ENCODE peak calls at places on chromosomes 11 and 22, in seven cellular contexts. One of them, this sample, is unnamed. For H3K4me1, the result is how much of the 10 kb centered on the place peaks cover.

GRCh38 chr11:69234740-69235710 is 58.9 kb upstream of the MYEOV start:
- DNase-seq in CD8-positive, alpha-beta T cell: no peak
- DNase-seq in ovary: no peak
- DNase-seq in NT2/D1: no peak
- DNase-seq in body of pancreas: no peak
- DNase-seq in colonic mucosa: peak
- DNase-seq in A549: no peak
- DNase-seq in this sample: no peak

GRCh38 chr11:17013548-17014320 is 480 bp downstream of the PLEKHA7 start:
- DNase-seq in CD8-positive, alpha-beta T cell: no peak
- DNase-seq in ovary: peak
- DNase-seq in NT2/D1: no peak
- DNase-seq in body of pancreas: peak
- DNase-seq in colonic mucosa: peak
- DNase-seq in A549: no peak
- DNase-seq in this sample: no peak

GRCh38 chr22:37994049-37994448 is 9.7 kb upstream of the SOX10 start:
- DNase-seq in CD8-positive, alpha-beta T cell: peak
- DNase-seq in ovary: no peak
- DNase-seq in NT2/D1: no peak
- DNase-seq in body of pancreas: no peak
- DNase-seq in colonic mucosa: no peak
- DNase-seq in A549: no peak
- DNase-seq in this sample: no peak

GRCh38 chr22:32728291-32728690 is 73.2 kb upstream of the TIMP3 start:
- DNase-seq in CD8-positive, alpha-beta T cell: no peak
- DNase-seq in ovary: no peak
- DNase-seq in NT2/D1: no peak
- DNase-seq in body of pancreas: no peak
- DNase-seq in colonic mucosa: no peak
- DNase-seq in A549: no peak
- DNase-seq in this sample: no peak

GRCh38 chr11:65288706-65289536 is 25.7 kb upstream of the CDC42EP2 start:
- DNase-seq in CD8-positive, alpha-beta T cell: no peak
- DNase-seq in ovary: no peak
- DNase-seq in NT2/D1: no peak
- DNase-seq in body of pancreas: peak
- DNase-seq in colonic mucosa: no peak
- DNase-seq in A549: no peak
- DNase-seq in this sample: no peak

GRCh38 chr22:18110194-18110943 is at the start of gene TUBA8:
- DNase-seq in CD8-positive, alpha-beta T cell: no peak
- DNase-seq in ovary: peak
- DNase-seq in NT2/D1: peak
- DNase-seq in body of pancreas: peak
- DNase-seq in colonic mucosa: no peak
- DNase-seq in A549: no peak
- DNase-seq in this sample: no peak

GRCh38 chr11:119473901-119474681 is 51.1 kb upstream of the THY1 start:
- DNase-seq in CD8-positive, alpha-beta T cell: no peak
- DNase-seq in ovary: no peak
- DNase-seq in NT2/D1: no peak
- DNase-seq in body of pancreas: no peak
- DNase-seq in colonic mucosa: no peak
- DNase-seq in A549: no peak
- DNase-seq in this sample: no peak

GRCh38 chr11:126115820-126116319 is 53.2 kb upstream of the CDON start:
- DNase-seq in CD8-positive, alpha-beta T cell: no peak
- DNase-seq in ovary: no peak
- DNase-seq in NT2/D1: no peak
- DNase-seq in body of pancreas: peak
- DNase-seq in colonic mucosa: peak
- DNase-seq in A549: peak
- DNase-seq in this sample: no peak

GRCh38 chr11:73271936-73272679 is at the start of gene P2RY6:
- DNase-seq in CD8-positive, alpha-beta T cell: no peak
- DNase-seq in ovary: no peak
- DNase-seq in NT2/D1: no peak
- DNase-seq in body of pancreas: no peak
- DNase-seq in colonic mucosa: no peak
- DNase-seq in A549: peak
- DNase-seq in this sample: no peak

GRCh38 chr22:24046024-24046423 is 34.9 kb downstream of the CABIN1 start:
- DNase-seq in CD8-positive, alpha-beta T cell: no peak
- DNase-seq in ovary: no peak
- DNase-seq in NT2/D1: no peak
- DNase-seq in body of pancreas: no peak
- DNase-seq in colonic mucosa: no peak
- DNase-seq in A549: no peak
- DNase-seq in this sample: no peak

GRCh38 chr11:121041072-121041471 is 17.2 kb downstream of the TBCEL start:
- DNase-seq in CD8-positive, alpha-beta T cell: no peak
- DNase-seq in ovary: no peak
- DNase-seq in NT2/D1: no peak
- DNase-seq in body of pancreas: no peak
- DNase-seq in colonic mucosa: no peak
- DNase-seq in A549: no peak
- DNase-seq in this sample: no peak

GRCh38 chr11:86174101-86175046 is 70.2 kb upstream of the EED start:
- DNase-seq in CD8-positive, alpha-beta T cell: no peak
- DNase-seq in ovary: peak
- DNase-seq in NT2/D1: no peak
- DNase-seq in body of pancreas: peak
- DNase-seq in colonic mucosa: no peak
- DNase-seq in A549: peak
- DNase-seq in this sample: no peak
- H3K4me1 ChIP-seq in CD8-positive, alpha-beta T cell: under half
- H3K4me1 ChIP-seq in ovary: under half
- H3K4me1 ChIP-seq in NT2/D1: under half
- H3K4me1 ChIP-seq in body of pancreas: under half
- H3K4me1 ChIP-seq in colonic mucosa: under half
- H3K4me1 ChIP-seq in A549: under half
- H3K4me1 ChIP-seq in this sample: under half

DNA sequence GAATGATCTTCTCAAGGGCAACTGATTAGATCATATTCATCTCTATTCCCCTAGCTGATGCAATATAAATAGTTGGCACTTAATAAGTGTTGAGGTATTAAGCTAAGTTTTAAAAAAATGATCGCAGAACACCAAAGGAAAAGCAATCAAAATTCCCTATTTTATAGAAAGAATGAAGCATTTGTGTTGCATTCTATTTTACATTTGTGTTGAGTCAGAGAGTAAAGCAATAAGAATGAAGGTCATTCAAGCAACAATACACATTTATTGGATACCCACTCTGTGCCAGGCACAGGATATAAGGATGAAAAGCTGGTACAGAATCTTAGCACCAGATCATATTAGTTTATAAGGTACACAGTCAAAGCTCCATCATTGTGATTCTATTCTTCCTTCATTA is 686.4 kb upstream of the CCDC90B start:
- DNase-seq in CD8-positive, alpha-beta T cell: no peak
- DNase-seq in ovary: no peak
- DNase-seq in NT2/D1: no peak
- DNase-seq in body of pancreas: no peak
- DNase-seq in colonic mucosa: no peak
- DNase-seq in A549: no peak
- DNase-seq in this sample: no peak
- H3K4me1 ChIP-seq in CD8-positive, alpha-beta T cell: under half
- H3K4me1 ChIP-seq in ovary: under half
- H3K4me1 ChIP-seq in NT2/D1: under half
- H3K4me1 ChIP-seq in body of pancreas: under half
- H3K4me1 ChIP-seq in colonic mucosa: under half
- H3K4me1 ChIP-seq in A549: under half
- H3K4me1 ChIP-seq in this sample: under half

GRCh38 chr11:75834728-75835127 is 19.7 kb downstream of the UVRAG start:
- DNase-seq in CD8-positive, alpha-beta T cell: no peak
- DNase-seq in ovary: no peak
- DNase-seq in NT2/D1: no peak
- DNase-seq in body of pancreas: no peak
- DNase-seq in colonic mucosa: no peak
- DNase-seq in A549: no peak
- DNase-seq in this sample: no peak
- H3K4me1 ChIP-seq in CD8-positive, alpha-beta T cell: under half
- H3K4me1 ChIP-seq in ovary: under half
- H3K4me1 ChIP-seq in NT2/D1: under half
- H3K4me1 ChIP-seq in body of pancreas: under half
- H3K4me1 ChIP-seq in colonic mucosa: under half
- H3K4me1 ChIP-seq in A549: under half
- H3K4me1 ChIP-seq in this sample: under half

GRCh38 chr11:66315498-66315885 is 1.4 kb downstream of the CD248 start:
- DNase-seq in CD8-positive, alpha-beta T cell: no peak
- DNase-seq in ovary: no peak
- DNase-seq in NT2/D1: no peak
- DNase-seq in body of pancreas: no peak
- DNase-seq in colonic mucosa: no peak
- DNase-seq in A549: no peak
- DNase-seq in this sample: no peak

GRCh38 chr11:66314561-66315497 is 2.0 kb downstream of the CD248 start:
- DNase-seq in CD8-positive, alpha-beta T cell: no peak
- DNase-seq in ovary: no peak
- DNase-seq in NT2/D1: no peak
- DNase-seq in body of pancreas: no peak
- DNase-seq in colonic mucosa: no peak
- DNase-seq in A549: no peak
- DNase-seq in this sample: no peak

GRCh38 chr11:66316849-66317251 is at the start of gene CD248:
- DNase-seq in CD8-positive, alpha-beta T cell: peak
- DNase-seq in ovary: peak
- DNase-seq in NT2/D1: no peak
- DNase-seq in body of pancreas: peak
- DNase-seq in colonic mucosa: peak
- DNase-seq in A549: no peak
- DNase-seq in this sample: no peak

GRCh38 chr11:66317322-66317765 is 500 bp upstream of the CD248 start:
- DNase-seq in CD8-positive, alpha-beta T cell: peak
- DNase-seq in ovary: peak
- DNase-seq in NT2/D1: no peak
- DNase-seq in body of pancreas: no peak
- DNase-seq in colonic mucosa: no peak
- DNase-seq in A549: no peak
- DNase-seq in this sample: no peak

GRCh38 chr11:66315921-66316811 is 678 bp downstream of the CD248 start:
- DNase-seq in CD8-positive, alpha-beta T cell: peak
- DNase-seq in ovary: no peak
- DNase-seq in NT2/D1: no peak
- DNase-seq in body of pancreas: no peak
- DNase-seq in colonic mucosa: no peak
- DNase-seq in A549: no peak
- DNase-seq in this sample: no peak
- H3K4me1 ChIP-seq in CD8-positive, alpha-beta T cell: under half
- H3K4me1 ChIP-seq in ovary: under half
- H3K4me1 ChIP-seq in NT2/D1: under half
- H3K4me1 ChIP-seq in body of pancreas: under half
- H3K4me1 ChIP-seq in colonic mucosa: under half
- H3K4me1 ChIP-seq in A549: under half
- H3K4me1 ChIP-seq in this sample: under half

GRCh38 chr11:9692696-9693095 is 28.8 kb downstream of the SWAP70 start:
- DNase-seq in CD8-positive, alpha-beta T cell: no peak
- DNase-seq in ovary: no peak
- DNase-seq in NT2/D1: no peak
- DNase-seq in body of pancreas: no peak
- DNase-seq in colonic mucosa: no peak
- DNase-seq in A549: no peak
- DNase-seq in this sample: no peak

GRCh38 chr11:9689721-9690120 is 25.8 kb downstream of the SWAP70 start:
- DNase-seq in CD8-positive, alpha-beta T cell: no peak
- DNase-seq in ovary: no peak
- DNase-seq in NT2/D1: no peak
- DNase-seq in body of pancreas: no peak
- DNase-seq in colonic mucosa: no peak
- DNase-seq in A549: no peak
- DNase-seq in this sample: no peak

GRCh38 chr11:9691865-9692264 is 28.0 kb downstream of the SWAP70 start:
- DNase-seq in CD8-positive, alpha-beta T cell: no peak
- DNase-seq in ovary: no peak
- DNase-seq in NT2/D1: no peak
- DNase-seq in body of pancreas: no peak
- DNase-seq in colonic mucosa: no peak
- DNase-seq in A549: no peak
- DNase-seq in this sample: no peak

GRCh38 chr11:9687736-9688494 is 24.0 kb downstream of the SWAP70 start:
- DNase-seq in CD8-positive, alpha-beta T cell: no peak
- DNase-seq in ovary: no peak
- DNase-seq in NT2/D1: no peak
- DNase-seq in body of pancreas: peak
- DNase-seq in colonic mucosa: no peak
- DNase-seq in A549: no peak
- DNase-seq in this sample: no peak

DNA sequence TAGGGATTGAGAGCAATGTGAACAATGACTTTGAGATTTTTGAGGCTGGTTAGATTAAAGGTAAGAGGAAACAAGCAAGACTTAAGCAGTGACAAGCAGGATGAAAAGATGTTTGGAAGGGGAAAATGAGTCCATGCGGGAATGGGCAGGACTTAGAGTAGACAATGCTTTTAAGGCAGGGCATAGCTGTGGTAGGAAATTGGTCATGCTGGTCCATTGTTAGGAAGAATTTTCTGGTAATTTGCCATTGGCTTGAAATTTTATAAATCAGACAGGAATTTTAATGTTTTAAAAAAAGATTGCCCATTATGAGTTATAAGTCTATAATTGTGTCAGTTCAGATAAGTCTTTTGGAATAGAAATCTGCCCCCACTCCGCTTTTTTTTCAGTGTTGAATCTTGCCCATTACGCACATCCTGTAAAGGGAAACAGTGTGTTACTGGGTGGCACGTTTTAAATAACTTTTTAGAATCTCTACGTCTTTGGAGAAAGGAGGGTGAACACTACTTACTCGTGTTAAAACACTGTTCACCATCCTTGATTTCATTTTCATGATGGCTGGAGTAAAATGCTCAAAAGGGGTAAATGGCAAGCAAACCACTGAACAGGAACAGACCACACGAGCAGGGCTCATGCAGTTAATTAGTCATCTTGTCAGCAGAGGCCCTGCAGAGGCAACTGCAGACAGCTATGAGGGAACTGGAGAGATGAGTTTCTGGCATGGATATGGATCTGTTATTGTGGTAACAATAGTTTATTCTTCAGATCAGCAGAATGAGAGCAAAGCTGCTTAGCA is 25.0 kb downstream of the SWAP70 start:
- DNase-seq in CD8-positive, alpha-beta T cell: no peak
- DNase-seq in ovary: no peak
- DNase-seq in NT2/D1: no peak
- DNase-seq in body of pancreas: no peak
- DNase-seq in colonic mucosa: no peak
- DNase-seq in A549: no peak
- DNase-seq in this sample: no peak
- H3K4me1 ChIP-seq in CD8-positive, alpha-beta T cell: under half
- H3K4me1 ChIP-seq in ovary: under half
- H3K4me1 ChIP-seq in NT2/D1: under half
- H3K4me1 ChIP-seq in body of pancreas: under half
- H3K4me1 ChIP-seq in colonic mucosa: under half
- H3K4me1 ChIP-seq in A549: under half
- H3K4me1 ChIP-seq in this sample: under half

DNA sequence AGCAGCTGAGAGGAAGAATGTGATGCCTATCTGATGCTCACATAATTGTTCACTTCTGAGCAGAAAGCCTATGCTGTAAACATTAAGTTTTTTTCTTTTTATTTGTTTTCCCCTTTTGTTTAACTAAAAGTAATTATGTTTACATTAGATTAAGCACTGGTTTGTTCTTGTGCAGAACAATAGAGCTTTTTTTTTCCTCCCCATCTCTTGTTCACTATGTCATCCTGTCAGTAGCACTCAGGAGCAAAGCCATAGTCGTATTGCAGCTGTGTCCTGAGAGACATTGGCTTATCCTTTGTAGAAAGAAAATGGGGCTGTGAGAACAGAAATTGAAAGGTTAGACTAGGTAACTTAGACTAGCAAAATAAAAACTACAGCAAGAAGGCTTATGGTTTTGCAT is 301.8 kb upstream of the RAG2 start:
- DNase-seq in CD8-positive, alpha-beta T cell: no peak
- DNase-seq in ovary: no peak
- DNase-seq in NT2/D1: no peak
- DNase-seq in body of pancreas: no peak
- DNase-seq in colonic mucosa: no peak
- DNase-seq in A549: no peak
- DNase-seq in this sample: no peak
- H3K4me1 ChIP-seq in CD8-positive, alpha-beta T cell: under half
- H3K4me1 ChIP-seq in ovary: under half
- H3K4me1 ChIP-seq in NT2/D1: under half
- H3K4me1 ChIP-seq in body of pancreas: under half
- H3K4me1 ChIP-seq in colonic mucosa: under half
- H3K4me1 ChIP-seq in A549: under half
- H3K4me1 ChIP-seq in this sample: under half